ENCODE peak calls at places on chromosomes 13 and 19, in five cellular contexts. O, T, E, S and Y are unnamed samples.

GRCh38 chr13:82688400-82688999 is 1193.8 kb downstream of the SLITRK1 start:
- DNase-seq in S (no peak), T (no peak), E (peak), O (no peak), Y (no peak)

GRCh38 chr13:95516021-95516420 is 36.5 kb upstream of the CLDN10 start:
- DNase-seq in O (no peak), T (no peak), E (no peak), S (no peak), Y (no peak)

GRCh38 chr13:49454388-49455015 is 10.4 kb downstream of the SETDB2 start:
- DNase-seq in T (no peak), E (peak), O (no peak), S (no peak), Y (no peak)

GRCh38 chr13:48249018-48249417 is 16.0 kb downstream of the ITM2B start:
- DNase-seq in S (no peak), T (no peak), O (no peak), E (no peak), Y (no peak)

GRCh38 chr13:67134322-67135129 is 95.6 kb downstream of the PCDH9 start:
- DNase-seq in T (no peak), E (no peak), S (no peak), O (no peak), Y (no peak)

GRCh38 chr19:34316741-34317241 is 48.2 kb upstream of the GPI start:
- DNase-seq in O (no peak), T (no peak), E (no peak), S (no peak), Y (no peak)

GRCh38 chr13:23469901-23470525 is 36.5 kb upstream of the SACS start:
- DNase-seq in O (no peak), S (no peak), E (no peak), T (no peak), Y (no peak)

GRCh38 chr13:65719831-65720230 is 1510.3 kb downstream of the PCDH9 start:
- DNase-seq in T (no peak), S (no peak), O (no peak), E (no peak), Y (no peak)

GRCh38 chr13:109389456-109389855 is 396.9 kb downstream of the IRS2 start:
- DNase-seq in S (no peak), T (no peak), O (no peak), E (no peak), Y (no peak)

GRCh38 chr19:15402411-15403150 is 16.2 kb downstream of the AKAP8L start:
- DNase-seq in S (no peak), E (no peak), T (no peak), O (no peak), Y (no peak)

GRCh38 chr13:113148407-113148806 is 10.0 kb upstream of the PROZ start:
- DNase-seq in T (no peak), E (no peak), O (no peak), S (no peak), Y (no peak)

GRCh38 chr19:29415507-29415906 is 110.3 kb upstream of the VSTM2B start:
- DNase-seq in S (no peak), T (no peak), O (no peak), E (no peak), Y (no peak)

GRCh38 chr13:80116107-80116506 is 224.8 kb downstream of the SPRY2 start:
- DNase-seq in O (no peak), T (no peak), E (no peak), S (no peak), Y (no peak)

GRCh38 chr19:49098795-49099194 is 13.5 kb downstream of the SNRNP70 start:
- DNase-seq in S (peak), O (no peak), E (no peak), T (no peak), Y (no peak)

GRCh38 chr19:49101160-49101559 is 13.0 kb upstream of the LIN7B start:
- DNase-seq in O (no peak), T (no peak), E (no peak), S (no peak), Y (no peak)

GRCh38 chr19:49094505-49095482 is 9.5 kb downstream of the SNRNP70 start:
- DNase-seq in T (no peak), O (no peak), S (no peak), E (no peak), Y (no peak)

GRCh38 chr19:49102303-49102702 is 11.9 kb upstream of the LIN7B start:
- DNase-seq in T (no peak), E (no peak), S (no peak), O (no peak), Y (no peak)

DNA sequence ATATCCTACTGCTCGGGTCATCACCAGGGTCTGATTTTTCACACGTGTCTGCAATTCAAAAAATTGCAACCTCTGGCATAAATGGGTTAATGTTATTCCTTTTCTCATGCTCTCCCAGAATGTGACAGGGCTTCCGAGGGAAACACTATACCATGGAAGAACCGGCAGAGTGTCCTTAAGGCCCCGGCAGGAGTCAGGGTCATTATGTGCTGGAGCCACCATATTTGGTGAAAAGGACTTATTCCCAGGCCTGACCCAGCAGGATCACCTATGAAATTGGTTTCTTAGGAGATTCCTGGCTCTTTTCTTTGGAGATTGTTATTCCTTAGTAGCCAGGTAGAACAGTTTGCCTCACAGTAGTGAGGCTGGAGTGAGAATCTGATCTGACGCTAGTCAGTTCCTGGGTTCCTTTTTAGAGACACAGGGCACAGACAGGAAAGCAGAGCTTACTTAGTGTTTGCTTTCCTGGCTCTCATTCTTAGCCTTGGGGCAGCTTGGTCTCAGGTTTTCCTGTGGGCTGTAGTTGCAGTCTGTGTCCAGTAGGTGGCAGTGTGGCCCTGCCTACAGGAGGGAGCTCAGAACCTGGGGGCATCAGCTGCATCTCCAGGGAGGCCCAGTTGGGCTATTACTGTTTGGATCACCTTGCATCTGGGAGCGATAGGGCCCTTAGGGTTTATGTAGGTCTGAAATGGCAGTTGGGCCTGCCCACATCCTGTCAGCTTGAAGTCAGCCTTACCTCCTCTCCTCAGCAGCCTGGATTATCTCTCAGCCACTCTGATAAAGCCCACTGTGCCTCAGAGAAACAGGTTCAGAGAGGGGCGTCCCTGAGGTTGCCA is 12.4 kb downstream of the SNRNP70 start:
- DNase-seq in O (peak), S (peak), E (peak), T (peak), Y (peak)
- H3K27ac ChIP-seq in O (no peak), S (no peak), E (no peak), T (no peak), Y (no peak)

GRCh38 chr19:17541184-17541759 is 14.2 kb upstream of the COLGALT1 start:
- DNase-seq in O (no peak), S (no peak), T (no peak), E (no peak), Y (no peak)

GRCh38 chr19:17536957-17537356 is 18.5 kb upstream of the COLGALT1 start:
- DNase-seq in O (no peak), S (no peak), E (no peak), T (no peak), Y (no peak)

GRCh38 chr19:17540174-17540573 is 15.3 kb upstream of the COLGALT1 start:
- DNase-seq in E (no peak), O (no peak), T (no peak), S (no peak), Y (no peak)

GRCh38 chr19:17539288-17540117 is 15.9 kb upstream of the COLGALT1 start:
- DNase-seq in T (peak), S (peak), E (peak), O (peak), Y (peak)

DNA sequence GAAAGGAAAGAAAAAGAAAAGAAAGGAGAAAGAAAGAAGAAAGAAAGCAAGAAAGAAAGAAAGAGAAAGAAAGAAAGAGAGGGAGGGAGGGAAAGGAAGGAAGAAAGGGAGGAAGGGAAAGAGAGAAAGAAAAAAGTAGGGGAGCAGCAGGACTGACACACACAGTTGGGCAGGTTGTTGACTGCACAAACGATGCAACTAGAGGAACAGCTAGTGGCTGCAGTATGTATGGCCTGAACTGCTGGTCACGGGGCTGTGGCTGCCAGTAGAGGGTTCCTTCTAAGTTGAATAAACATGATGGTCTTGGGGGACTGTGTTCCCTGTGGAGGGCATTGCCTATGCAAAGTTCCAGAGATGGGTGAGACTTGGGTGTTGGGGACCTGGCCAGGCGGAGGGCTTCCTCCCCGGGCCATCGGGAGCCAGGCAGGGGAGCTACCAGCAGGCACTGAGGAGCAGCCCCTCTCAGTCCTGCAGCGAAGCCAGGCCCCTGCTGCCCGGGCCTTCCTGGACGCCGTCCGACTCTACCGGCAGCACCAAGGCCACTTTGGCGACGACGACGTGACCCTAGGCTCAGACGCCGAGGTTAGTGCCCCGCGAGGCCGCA is 16.7 kb upstream of the COLGALT1 start:
- DNase-seq in E (peak), T (no peak), O (no peak), S (no peak), Y (no peak)
- H3K27ac ChIP-seq in E (peak), T (no peak), O (no peak), S (peak), Y (no peak)

GRCh38 chr19:709196-709964 is 645 bp downstream of the PALM start:
- DNase-seq in E (no peak), O (no peak), T (no peak), S (no peak), Y (no peak)
- H3K27ac ChIP-seq in E (no peak), O (no peak), T (no peak), S (peak), Y (no peak)

GRCh38 chr19:3210347-3211017 is 14.0 kb upstream of the CELF5 start:
- DNase-seq in T (peak), S (peak), E (peak), O (peak), Y (peak)

GRCh38 chr19:3208317-3209207 is 15.9 kb upstream of the CELF5 start:
- DNase-seq in T (no peak), O (no peak), S (no peak), E (no peak), Y (no peak)

GRCh38 chr19:3206216-3206953 is 18.1 kb upstream of the CELF5 start:
- DNase-seq in S (no peak), E (no peak), O (no peak), T (no peak), Y (no peak)

GRCh38 chr19:3204646-3205275 is 19.0 kb downstream of the NCLN start:
- DNase-seq in O (no peak), S (no peak), E (no peak), T (no peak), Y (no peak)

DNA sequence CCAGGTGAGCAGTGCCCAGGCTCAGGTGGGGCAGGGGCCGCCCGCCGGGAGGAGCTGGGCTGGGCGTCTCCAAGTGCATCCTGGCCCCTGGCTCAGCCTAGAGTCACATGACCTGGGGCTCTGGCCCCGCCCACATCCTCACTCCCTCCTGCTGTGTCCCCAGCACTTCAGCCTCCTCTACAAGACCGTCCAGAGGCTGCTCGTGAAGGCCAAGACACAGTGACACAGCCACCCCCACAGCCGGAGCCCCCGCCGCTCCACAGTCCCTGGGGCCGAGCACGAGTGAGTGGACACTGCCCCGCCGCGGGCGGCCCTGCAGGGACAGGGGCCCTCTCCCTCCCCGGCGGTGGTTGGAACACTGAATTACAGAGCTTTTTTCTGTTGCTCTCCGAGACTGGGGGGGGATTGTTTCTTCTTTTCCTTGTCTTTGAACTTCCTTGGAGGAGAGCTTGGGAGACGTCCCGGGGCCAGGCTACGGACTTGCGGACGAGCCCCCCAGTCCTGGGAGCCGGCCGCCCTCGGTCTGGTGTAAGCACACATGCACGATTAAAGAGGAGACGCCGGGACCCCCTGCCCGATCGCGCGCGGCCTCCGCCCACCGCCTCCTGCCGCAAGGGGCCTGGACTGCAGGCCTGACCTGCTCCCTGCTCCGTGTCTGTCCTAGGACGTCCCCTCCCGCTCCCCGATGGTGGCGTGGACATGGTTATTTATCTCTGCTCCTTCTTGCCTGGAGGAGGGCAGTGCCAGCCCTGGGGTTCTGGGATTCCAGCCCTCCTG is 16.8 kb upstream of the CELF5 start:
- DNase-seq in S (no peak), E (no peak), O (no peak), T (no peak), Y (no peak)
- H3K27ac ChIP-seq in S (no peak), E (no peak), O (no peak), T (no peak), Y (no peak)

DNA sequence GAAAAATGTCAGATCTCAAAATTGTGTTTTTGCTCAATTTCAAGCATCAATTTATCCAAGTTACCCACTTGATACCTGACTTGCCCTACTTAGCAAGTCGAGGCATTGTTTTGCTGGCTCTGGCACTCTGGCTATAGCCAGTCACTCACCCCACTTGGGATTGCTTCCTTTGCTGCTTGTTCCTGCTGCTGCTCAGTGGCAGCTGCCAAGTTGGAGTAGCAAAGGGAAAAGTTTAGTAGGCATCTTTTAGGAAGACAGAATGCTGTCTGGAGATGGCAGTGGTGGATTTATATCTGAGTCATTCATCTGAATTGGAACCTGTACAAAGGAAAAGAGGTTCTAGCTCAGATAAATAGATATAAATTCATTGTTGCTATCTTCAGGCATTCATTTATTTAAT is 41.2 kb downstream of the PCCA start:
- DNase-seq in T (no peak), E (no peak), S (no peak), O (no peak), Y (no peak)
- H3K27ac ChIP-seq in T (no peak), E (no peak), S (no peak), O (no peak), Y (no peak)

GRCh38 chr19:19204181-19204580 is 967 bp upstream of the NR2C2AP start:
- DNase-seq in O (no peak), E (no peak), S (no peak), T (no peak), Y (no peak)
- H3K27ac ChIP-seq in O (no peak), E (no peak), S (no peak), T (no peak), Y (no peak)

DNA sequence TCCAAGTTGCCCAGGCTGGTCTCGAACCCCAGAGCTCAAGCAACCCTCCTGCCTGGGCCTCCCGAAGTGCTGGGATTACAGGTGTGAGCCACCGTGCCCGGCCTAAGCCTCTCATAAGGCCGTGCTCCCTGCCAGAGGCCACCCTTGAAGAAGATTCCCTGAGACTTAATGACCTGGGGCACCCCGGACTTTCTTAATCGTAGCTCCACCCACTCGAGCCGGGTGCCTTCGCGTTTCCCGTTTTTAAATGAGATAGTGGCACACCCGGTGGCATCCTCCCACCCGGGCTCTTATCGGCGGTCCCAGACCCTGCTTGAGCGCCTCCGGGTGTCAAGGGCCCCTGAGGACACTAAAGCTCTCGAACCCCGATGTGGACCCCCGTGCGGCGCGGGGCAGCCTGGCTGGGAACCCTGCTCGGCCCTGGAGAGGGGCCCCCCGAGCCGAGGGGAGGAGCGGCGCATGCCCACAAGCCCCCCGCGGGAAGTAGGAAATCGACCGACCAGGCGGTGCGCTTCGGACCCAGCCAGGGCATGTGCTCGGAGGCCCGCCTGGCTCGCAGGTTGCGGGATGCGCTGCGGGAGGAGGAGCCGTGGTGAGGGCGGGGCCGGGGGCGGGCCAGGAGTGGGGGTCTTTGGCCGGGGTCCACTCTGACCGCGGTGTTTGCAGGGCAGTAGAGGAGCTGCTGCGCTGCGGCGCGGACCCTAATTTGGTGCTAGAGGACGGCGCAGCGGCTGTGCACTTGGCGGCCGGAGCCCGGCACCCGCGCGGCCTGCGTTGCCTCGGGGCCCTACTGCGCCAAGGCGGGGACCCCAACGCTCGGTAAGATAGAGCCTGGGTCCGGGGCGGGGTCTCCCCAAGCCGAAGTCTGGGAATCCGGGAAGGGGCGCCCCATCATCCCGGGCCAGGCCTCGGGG is at the start of gene ANKLE1:
- DNase-seq in T (no peak), O (no peak), S (peak), E (no peak), Y (peak)
- H3K27ac ChIP-seq in T (no peak), O (no peak), S (no peak), E (no peak), Y (no peak)